ENCODE peak calls at places on chromosomes 13 and 19, in five cellular contexts. P is cardiac muscle cell, R is neural progenitor cell, N is T-helper 2 cell, S is mesendoderm. O is an unnamed sample.
A peak's percentile ranks its signal among the peaks of the same experiment; 100 is the strongest.

GRCh38 chr19:29665826-29666633 is 769 bp downstream of the PLEKHF1 start:
- DNase-seq in N (peak; percentile 34), P (peak; percentile 73), R (peak; percentile 62), S (peak; percentile 79), O (no peak)

GRCh38 chr13:31204592-31204991 is 4.8 kb downstream of the B3GLCT start:
- DNase-seq in N (no peak), S (peak; percentile 28), R (no peak), P (peak; percentile 61), O (no peak)

GRCh38 chr19:41434450-41434849 is 5.3 kb downstream of the DMAC2 start:
- DNase-seq in N (no peak), S (no peak), R (no peak), P (no peak), O (no peak)

GRCh38 chr13:74027161-74027779 is 106.9 kb downstream of the KLF12 start:
- DNase-seq in N (no peak), R (no peak), P (no peak), S (no peak), O (no peak)

GRCh38 chr13:20303636-20304035 is 71.5 kb upstream of the GJB6 start:
- DNase-seq in S (no peak), N (no peak), R (no peak), P (no peak), O (no peak)

GRCh38 chr19:23314505-23315241 is 64.5 kb upstream of the ZNF724 start:
- DNase-seq in R (no peak), P (no peak), N (no peak), S (no peak), O (no peak)

GRCh38 chr13:25372275-25373081 is 704 bp downstream of the ATP8A2 start:
- DNase-seq in N (no peak), P (no peak), R (peak; percentile 66), S (no peak), O (no peak)

GRCh38 chr13:93254775-93255174 is 28.2 kb downstream of the GPC6 start:
- DNase-seq in N (no peak), R (no peak), P (no peak), S (no peak), O (no peak)

GRCh38 chr19:8569066-8569761 is 8.0 kb downstream of the MYO1F start:
- DNase-seq in P (peak; percentile 95), R (no peak), N (peak; percentile 94), S (no peak), O (no peak)

O was measured in hippocampal formation.